ENCODE peak calls at places on chromosome 2, in four cellular contexts. F is Peyer's patch, N is NCI-H774, W is GM12865. L is an unnamed sample.

GRCh38 chr2:143762176-143762928 is 633.1 kb downstream of the ARHGAP15 start:
- DNase-seq in F (no peak), N (no peak), W (no peak), L (no peak)

GRCh38 chr2:141699573-141699972 is 431.2 kb downstream of the LRP1B start:
- DNase-seq in F (no peak), N (no peak), W (no peak), L (no peak)

GRCh38 chr2:188607501-188607900 is 315.8 kb downstream of the GULP1 start:
- DNase-seq in F (no peak), N (no peak), W (peak), L (no peak)

GRCh38 chr2:126828051-126828450 is 70.6 kb upstream of the TEX51 start:
- DNase-seq in F (no peak), N (no peak), W (no peak), L (no peak)

GRCh38 chr2:134232868-134233732 is 20.8 kb upstream of the MGAT5 start:
- DNase-seq in F (no peak), N (no peak), W (peak), L (no peak)

GRCh38 chr2:57701391-57701791 is 345.2 kb upstream of the VRK2 start:
- DNase-seq in F (no peak), N (no peak), W (no peak), L (no peak)

GRCh38 chr2:143083636-143084035 is 45.6 kb upstream of the ARHGAP15 start:
- DNase-seq in F (no peak), N (no peak), W (no peak), L (no peak)

GRCh38 chr2:150063432-150063889 is 424.0 kb downstream of the RND3 start:
- DNase-seq in F (no peak), N (no peak), W (no peak), L (no peak)

GRCh38 chr2:153287109-153287801 is 191.3 kb downstream of the RPRM start:
- DNase-seq in F (no peak), N (no peak), W (no peak), L (no peak)

GRCh38 chr2:235511187-235511661 is 17.4 kb downstream of the AGAP1 start:
- DNase-seq in F (peak), N (no peak), W (no peak), L (no peak)